ENCODE peak calls at places on chromosomes 5 and 9, in seven cellular contexts. R, L, J, X, F, O and D are unnamed samples.

GRCh38 chr9:33124716-33125378 is 42.3 kb downstream of the B4GALT1 start:
- DNase-seq in O (no peak), L (no peak), F (no peak), J (no peak), R (no peak), X (no peak), D (no peak)

GRCh38 chr9:104993291-104993963 is 65.5 kb upstream of the ABCA1 start:
- DNase-seq in F (peak), L (peak), J (no peak), R (no peak), O (peak), X (peak), D (no peak)

GRCh38 chr5:16135506-16135905 is 44.1 kb downstream of the MARCHF11 start:
- DNase-seq in L (no peak), F (no peak), R (no peak), X (no peak), J (no peak), O (no peak), D (no peak)

GRCh38 chr9:12794024-12794799 is 19.4 kb downstream of the LURAP1L start:
- DNase-seq in O (no peak), L (no peak), J (no peak), F (no peak), R (no peak), X (no peak), D (no peak)

GRCh38 chr5:19266791-19267190 is 721.2 kb downstream of the CDH18 start:
- DNase-seq in J (no peak), L (no peak), F (no peak), O (no peak), X (no peak), R (no peak), D (no peak)

GRCh38 chr9:88657893-88658292 is 122.9 kb downstream of the NXNL2 start:
- DNase-seq in L (no peak), J (no peak), F (no peak), O (peak), X (no peak), R (no peak), D (no peak)

GRCh38 chr9:127133739-127134167 is 11.3 kb upstream of the ANGPTL2 start:
- DNase-seq in J (no peak), X (peak), F (no peak), L (peak), O (peak), R (no peak), D (no peak)

GRCh38 chr5:6745706-6746217 is 32.5 kb downstream of the TENT4A start:
- DNase-seq in O (peak), L (no peak), F (peak), R (peak), X (peak), J (peak), D (no peak)

GRCh38 chr5:140220032-140220697 is 45.2 kb downstream of the CYSTM1 start:
- DNase-seq in X (no peak), J (no peak), O (peak), R (no peak), F (no peak), L (no peak), D (no peak)

GRCh38 chr9:95764490-95764889 is 111.0 kb upstream of the ERCC6L2 start:
- DNase-seq in X (no peak), O (no peak), F (no peak), R (no peak), J (no peak), L (no peak), D (no peak)

GRCh38 chr9:22308177-22308576 is 138.4 kb upstream of the DMRTA1 start:
- DNase-seq in L (peak), O (no peak), X (no peak), R (peak), J (no peak), F (no peak), D (no peak)

GRCh38 chr5:124513216-124513615 is 233.2 kb downstream of the ZNF608 start:
- DNase-seq in X (no peak), R (no peak), J (no peak), O (no peak), F (no peak), L (no peak), D (no peak)

GRCh38 chr9:29213374-29214161 is 1640.3 kb upstream of the C9orf72 start:
- DNase-seq in F (peak), X (no peak), O (no peak), R (peak), J (no peak), L (no peak), D (no peak)

GRCh38 chr9:132040808-132041207 is 38.9 kb downstream of the MED27 start:
- DNase-seq in R (no peak), J (no peak), L (no peak), O (no peak), F (no peak), X (no peak), D (no peak)

GRCh38 chr9:18037981-18038380 is 436.0 kb upstream of the ADAMTSL1 start:
- DNase-seq in F (no peak), O (no peak), L (no peak), X (no peak), J (no peak), R (no peak), D (no peak)